ENCODE peak calls at places on chromosomes 2 and 18, in five cellular contexts. One of them, this sample, is unnamed. For H3K4me1, the result is how much of the 10 kb centered on the place peaks cover.

GRCh38 chr18:60196818-60197217 is 175.8 kb downstream of the MC4R start:
- DNase-seq in BE2C: no peak
- DNase-seq in IMR-90: no peak
- DNase-seq in small intestine: no peak
- DNase-seq in naive thymus-derived CD4-positive, alpha-beta T cell: no peak
- DNase-seq in this sample: no peak

GRCh38 chr18:76621184-76621583 is 126.1 kb upstream of the ZNF516 start:
- DNase-seq in BE2C: no peak
- DNase-seq in naive thymus-derived CD4-positive, alpha-beta T cell: no peak
- DNase-seq in small intestine: peak
- DNase-seq in IMR-90: peak
- DNase-seq in this sample: no peak

GRCh38 chr2:28492276-28492675 is 3.6 kb upstream of the PLB1 start:
- DNase-seq in naive thymus-derived CD4-positive, alpha-beta T cell: no peak
- DNase-seq in BE2C: no peak
- DNase-seq in small intestine: peak
- DNase-seq in IMR-90: no peak
- DNase-seq in this sample: no peak

GRCh38 chr2:230873670-230874401 is 9.1 kb downstream of the ITM2C start:
- DNase-seq in small intestine: no peak
- DNase-seq in naive thymus-derived CD4-positive, alpha-beta T cell: no peak
- DNase-seq in BE2C: no peak
- DNase-seq in IMR-90: no peak
- DNase-seq in this sample: no peak

GRCh38 chr2:135885709-135886108 is 9.5 kb upstream of the MCM6 start:
- DNase-seq in BE2C: no peak
- DNase-seq in small intestine: no peak
- DNase-seq in naive thymus-derived CD4-positive, alpha-beta T cell: no peak
- DNase-seq in IMR-90: no peak
- DNase-seq in this sample: no peak

GRCh38 chr2:62293490-62294212 is 97.7 kb downstream of the B3GNT2 start:
- DNase-seq in BE2C: peak
- DNase-seq in small intestine: peak
- DNase-seq in naive thymus-derived CD4-positive, alpha-beta T cell: no peak
- DNase-seq in IMR-90: no peak
- DNase-seq in this sample: peak

GRCh38 chr2:137689549-137689948 is 274.7 kb upstream of the HNMT start:
- DNase-seq in BE2C: no peak
- DNase-seq in naive thymus-derived CD4-positive, alpha-beta T cell: no peak
- DNase-seq in IMR-90: no peak
- DNase-seq in small intestine: no peak
- DNase-seq in this sample: no peak

GRCh38 chr2:64819371-64819770 is 165.7 kb upstream of the SERTAD2 start:
- DNase-seq in naive thymus-derived CD4-positive, alpha-beta T cell: no peak
- DNase-seq in small intestine: no peak
- DNase-seq in BE2C: no peak
- DNase-seq in IMR-90: no peak
- DNase-seq in this sample: no peak

GRCh38 chr18:71673498-71673897 is 870.6 kb downstream of the CBLN2 start:
- DNase-seq in naive thymus-derived CD4-positive, alpha-beta T cell: no peak
- DNase-seq in IMR-90: no peak
- DNase-seq in BE2C: peak
- DNase-seq in small intestine: no peak
- DNase-seq in this sample: no peak

GRCh38 chr18:76493213-76494107 is 1.6 kb downstream of the ZNF516 start:
- DNase-seq in IMR-90: peak
- DNase-seq in small intestine: peak
- DNase-seq in naive thymus-derived CD4-positive, alpha-beta T cell: no peak
- DNase-seq in BE2C: peak
- DNase-seq in this sample: no peak

GRCh38 chr2:210271300-210271699 is 43.7 kb downstream of the MYL1 start:
- DNase-seq in IMR-90: no peak
- DNase-seq in small intestine: no peak
- DNase-seq in naive thymus-derived CD4-positive, alpha-beta T cell: no peak
- DNase-seq in BE2C: no peak
- DNase-seq in this sample: no peak

GRCh38 chr2:23137161-23137560 is 247.8 kb upstream of the KLHL29 start:
- DNase-seq in naive thymus-derived CD4-positive, alpha-beta T cell: no peak
- DNase-seq in small intestine: no peak
- DNase-seq in IMR-90: no peak
- DNase-seq in BE2C: no peak
- DNase-seq in this sample: no peak

GRCh38 chr18:63422087-63422861 is at the start of gene VPS4B:
- DNase-seq in IMR-90: peak
- DNase-seq in naive thymus-derived CD4-positive, alpha-beta T cell: peak
- DNase-seq in BE2C: peak
- DNase-seq in small intestine: peak
- DNase-seq in this sample: peak

GRCh38 chr2:45780541-45781463 is 129.3 kb downstream of the PRKCE start:
- DNase-seq in IMR-90: no peak
- DNase-seq in BE2C: no peak
- DNase-seq in naive thymus-derived CD4-positive, alpha-beta T cell: no peak
- DNase-seq in small intestine: no peak
- DNase-seq in this sample: no peak

GRCh38 chr2:184859187-184859586 is 260.9 kb downstream of the ZNF804A start:
- DNase-seq in naive thymus-derived CD4-positive, alpha-beta T cell: no peak
- DNase-seq in BE2C: no peak
- DNase-seq in IMR-90: no peak
- DNase-seq in small intestine: no peak
- DNase-seq in this sample: no peak

GRCh38 chr18:62409821-62410220 is 84.7 kb downstream of the TNFRSF11A start:
- DNase-seq in naive thymus-derived CD4-positive, alpha-beta T cell: no peak
- DNase-seq in IMR-90: no peak
- DNase-seq in small intestine: no peak
- DNase-seq in BE2C: no peak
- DNase-seq in this sample: no peak

GRCh38 chr2:224444011-224444410 is 42.1 kb upstream of the FAM124B start:
- DNase-seq in naive thymus-derived CD4-positive, alpha-beta T cell: no peak
- DNase-seq in BE2C: no peak
- DNase-seq in IMR-90: no peak
- DNase-seq in small intestine: no peak
- DNase-seq in this sample: no peak

GRCh38 chr2:135694711-135695110 is 46.9 kb upstream of the UBXN4 start:
- DNase-seq in small intestine: no peak
- DNase-seq in IMR-90: peak
- DNase-seq in naive thymus-derived CD4-positive, alpha-beta T cell: no peak
- DNase-seq in BE2C: no peak
- DNase-seq in this sample: no peak

GRCh38 chr2:42025151-42025582 is 22.7 kb upstream of the PKDCC start:
- DNase-seq in BE2C: peak
- DNase-seq in naive thymus-derived CD4-positive, alpha-beta T cell: no peak
- DNase-seq in small intestine: no peak
- DNase-seq in IMR-90: peak
- DNase-seq in this sample: peak

GRCh38 chr2:212328129-212328528 is 210.5 kb downstream of the ERBB4 start:
- DNase-seq in IMR-90: no peak
- DNase-seq in naive thymus-derived CD4-positive, alpha-beta T cell: no peak
- DNase-seq in small intestine: peak
- DNase-seq in BE2C: no peak
- DNase-seq in this sample: no peak

GRCh38 chr2:239913632-239914417 is 111.3 kb downstream of the NDUFA10 start:
- DNase-seq in BE2C: no peak
- DNase-seq in small intestine: no peak
- DNase-seq in naive thymus-derived CD4-positive, alpha-beta T cell: no peak
- DNase-seq in IMR-90: no peak
- DNase-seq in this sample: no peak

GRCh38 chr2:120542911-120543527 is 192.6 kb upstream of the GLI2 start:
- DNase-seq in BE2C: no peak
- DNase-seq in IMR-90: no peak
- DNase-seq in naive thymus-derived CD4-positive, alpha-beta T cell: no peak
- DNase-seq in small intestine: no peak
- DNase-seq in this sample: no peak

GRCh38 chr18:75070235-75070624 is 138.7 kb downstream of the PTGR3 start:
- DNase-seq in BE2C: no peak
- DNase-seq in small intestine: no peak
- DNase-seq in IMR-90: no peak
- DNase-seq in naive thymus-derived CD4-positive, alpha-beta T cell: no peak
- DNase-seq in this sample: no peak

GRCh38 chr2:106296182-106296815 is 102.2 kb upstream of the UXS1 start:
- DNase-seq in naive thymus-derived CD4-positive, alpha-beta T cell: no peak
- DNase-seq in BE2C: no peak
- DNase-seq in IMR-90: no peak
- DNase-seq in small intestine: no peak
- DNase-seq in this sample: no peak

GRCh38 chr2:46181789-46182530 is 115.2 kb upstream of the EPAS1 start:
- DNase-seq in BE2C: no peak
- DNase-seq in small intestine: no peak
- DNase-seq in naive thymus-derived CD4-positive, alpha-beta T cell: no peak
- DNase-seq in IMR-90: no peak
- DNase-seq in this sample: no peak

GRCh38 chr2:154914606-154915005 is 216.1 kb downstream of the KCNJ3 start:
- DNase-seq in BE2C: no peak
- DNase-seq in small intestine: no peak
- DNase-seq in naive thymus-derived CD4-positive, alpha-beta T cell: no peak
- DNase-seq in IMR-90: no peak
- DNase-seq in this sample: no peak

GRCh38 chr2:24816404-24816803 is 23.2 kb downstream of the CENPO start:
- DNase-seq in BE2C: no peak
- DNase-seq in IMR-90: no peak
- DNase-seq in naive thymus-derived CD4-positive, alpha-beta T cell: no peak
- DNase-seq in small intestine: no peak
- DNase-seq in this sample: no peak

DNA sequence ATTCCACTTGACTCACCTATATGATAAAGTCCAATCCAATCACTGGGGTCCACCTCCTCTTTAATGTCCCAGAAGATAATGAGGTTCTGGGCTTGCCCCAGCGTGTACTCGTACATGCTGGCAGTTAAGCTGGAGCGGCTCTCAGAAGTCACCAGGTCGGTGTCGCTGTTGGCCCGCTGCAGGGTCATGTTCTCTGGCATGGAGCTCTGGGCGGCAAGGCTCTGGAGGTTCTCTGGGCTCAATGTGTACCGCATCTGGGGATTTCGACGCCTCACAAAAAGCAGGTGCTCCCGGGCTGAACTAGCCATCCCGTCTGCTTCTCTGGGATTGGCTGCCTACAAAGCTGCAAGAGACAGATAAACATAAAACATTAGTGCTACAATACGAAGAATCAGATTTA is 206.4 kb upstream of the CCDC150 start:
- DNase-seq in IMR-90: no peak
- DNase-seq in BE2C: no peak
- DNase-seq in naive thymus-derived CD4-positive, alpha-beta T cell: no peak
- DNase-seq in small intestine: no peak
- DNase-seq in this sample: no peak
- H3K4me1 ChIP-seq in IMR-90: under half
- H3K4me1 ChIP-seq in BE2C: under half
- H3K4me1 ChIP-seq in naive thymus-derived CD4-positive, alpha-beta T cell: under half
- H3K4me1 ChIP-seq in small intestine: under half
- H3K4me1 ChIP-seq in this sample: half or more

GRCh38 chr2:9306910-9307309 is 100.3 kb downstream of the ASAP2 start:
- DNase-seq in naive thymus-derived CD4-positive, alpha-beta T cell: no peak
- DNase-seq in small intestine: no peak
- DNase-seq in BE2C: peak
- DNase-seq in IMR-90: no peak
- DNase-seq in this sample: no peak

GRCh38 chr2:9308186-9308955 is 101.8 kb downstream of the ASAP2 start:
- DNase-seq in BE2C: no peak
- DNase-seq in naive thymus-derived CD4-positive, alpha-beta T cell: no peak
- DNase-seq in small intestine: no peak
- DNase-seq in IMR-90: peak
- DNase-seq in this sample: no peak

GRCh38 chr2:9310390-9310789 is 103.8 kb downstream of the ASAP2 start:
- DNase-seq in BE2C: no peak
- DNase-seq in naive thymus-derived CD4-positive, alpha-beta T cell: no peak
- DNase-seq in small intestine: peak
- DNase-seq in IMR-90: peak
- DNase-seq in this sample: peak

GRCh38 chr2:9309147-9309546 is 102.5 kb downstream of the ASAP2 start:
- DNase-seq in small intestine: no peak
- DNase-seq in naive thymus-derived CD4-positive, alpha-beta T cell: no peak
- DNase-seq in BE2C: no peak
- DNase-seq in IMR-90: no peak
- DNase-seq in this sample: no peak

GRCh38 chr2:9307505-9307904 is 100.9 kb downstream of the ASAP2 start:
- DNase-seq in small intestine: no peak
- DNase-seq in BE2C: no peak
- DNase-seq in IMR-90: no peak
- DNase-seq in naive thymus-derived CD4-positive, alpha-beta T cell: no peak
- DNase-seq in this sample: no peak
- H3K4me1 ChIP-seq in small intestine: under half
- H3K4me1 ChIP-seq in BE2C: under half
- H3K4me1 ChIP-seq in IMR-90: under half
- H3K4me1 ChIP-seq in naive thymus-derived CD4-positive, alpha-beta T cell: under half
- H3K4me1 ChIP-seq in this sample: half or more

GRCh38 chr2:30487603-30488002 is 40.6 kb downstream of the LCLAT1 start:
- DNase-seq in small intestine: no peak
- DNase-seq in BE2C: no peak
- DNase-seq in naive thymus-derived CD4-positive, alpha-beta T cell: no peak
- DNase-seq in IMR-90: no peak
- DNase-seq in this sample: no peak

GRCh38 chr2:30488012-30488659 is 41.1 kb downstream of the LCLAT1 start:
- DNase-seq in naive thymus-derived CD4-positive, alpha-beta T cell: no peak
- DNase-seq in BE2C: no peak
- DNase-seq in small intestine: peak
- DNase-seq in IMR-90: peak
- DNase-seq in this sample: no peak

GRCh38 chr2:30492619-30493018 is 45.6 kb downstream of the LCLAT1 start:
- DNase-seq in small intestine: no peak
- DNase-seq in naive thymus-derived CD4-positive, alpha-beta T cell: no peak
- DNase-seq in BE2C: no peak
- DNase-seq in IMR-90: peak
- DNase-seq in this sample: no peak

GRCh38 chr2:30492185-30492584 is 45.1 kb downstream of the LCLAT1 start:
- DNase-seq in naive thymus-derived CD4-positive, alpha-beta T cell: no peak
- DNase-seq in BE2C: no peak
- DNase-seq in IMR-90: peak
- DNase-seq in small intestine: no peak
- DNase-seq in this sample: no peak

GRCh38 chr2:30491225-30491624 is 44.2 kb downstream of the LCLAT1 start:
- DNase-seq in BE2C: no peak
- DNase-seq in IMR-90: no peak
- DNase-seq in small intestine: no peak
- DNase-seq in naive thymus-derived CD4-positive, alpha-beta T cell: no peak
- DNase-seq in this sample: no peak
- H3K4me1 ChIP-seq in BE2C: under half
- H3K4me1 ChIP-seq in IMR-90: under half
- H3K4me1 ChIP-seq in small intestine: under half
- H3K4me1 ChIP-seq in naive thymus-derived CD4-positive, alpha-beta T cell: under half
- H3K4me1 ChIP-seq in this sample: half or more

GRCh38 chr2:236169741-236170654 is 1.8 kb upstream of the GBX2 start:
- DNase-seq in naive thymus-derived CD4-positive, alpha-beta T cell: no peak
- DNase-seq in IMR-90: no peak
- DNase-seq in small intestine: no peak
- DNase-seq in BE2C: no peak
- DNase-seq in this sample: no peak
- H3K4me1 ChIP-seq in naive thymus-derived CD4-positive, alpha-beta T cell: under half
- H3K4me1 ChIP-seq in IMR-90: under half
- H3K4me1 ChIP-seq in small intestine: under half
- H3K4me1 ChIP-seq in BE2C: under half
- H3K4me1 ChIP-seq in this sample: half or more

This sample was measured in left ventricle myocardium inferior.